ENCODE peak calls at places on chromosomes 2 and 18, in nine cellular contexts. One of them, this sample, is unnamed.

GRCh38 chr2:30920511-30920910 is 113.3 kb upstream of the CAPN13 start:
- DNase-seq in aorta: no peak
- DNase-seq in H7: no peak
- DNase-seq in fibroblast of lung: no peak
- DNase-seq in right lobe of liver: no peak
- DNase-seq in lower lobe of right lung: no peak
- DNase-seq in endothelial cell of umbilical vein: no peak
- DNase-seq in A549: no peak
- DNase-seq in epithelial cell of proximal tubule: no peak
- DNase-seq in this sample: no peak

GRCh38 chr2:109447251-109447661 is 166.5 kb downstream of the SEPTIN10 start:
- DNase-seq in aorta: peak; percentile 41
- DNase-seq in H7: peak; percentile 24
- DNase-seq in fibroblast of lung: peak; percentile 97
- DNase-seq in right lobe of liver: no peak
- DNase-seq in lower lobe of right lung: no peak
- DNase-seq in endothelial cell of umbilical vein: peak; percentile 15
- DNase-seq in A549: no peak
- DNase-seq in epithelial cell of proximal tubule: no peak
- DNase-seq in this sample: no peak

GRCh38 chr2:241863021-241863954 is 4.6 kb upstream of the PDCD1 start:
- DNase-seq in aorta: no peak
- DNase-seq in H7: no peak
- DNase-seq in fibroblast of lung: peak; percentile 25
- DNase-seq in right lobe of liver: no peak
- DNase-seq in lower lobe of right lung: no peak
- DNase-seq in endothelial cell of umbilical vein: no peak
- DNase-seq in A549: no peak
- DNase-seq in epithelial cell of proximal tubule: no peak
- DNase-seq in this sample: no peak

GRCh38 chr18:68172842-68173549 is 541.9 kb downstream of the TMX3 start:
- DNase-seq in aorta: no peak
- DNase-seq in H7: peak; percentile 5
- DNase-seq in fibroblast of lung: no peak
- DNase-seq in right lobe of liver: no peak
- DNase-seq in lower lobe of right lung: no peak
- DNase-seq in endothelial cell of umbilical vein: no peak
- DNase-seq in A549: no peak
- DNase-seq in epithelial cell of proximal tubule: no peak
- DNase-seq in this sample: no peak

GRCh38 chr2:191675807-191676667 is 1.9 kb upstream of the NABP1 start:
- DNase-seq in aorta: peak; percentile 83
- DNase-seq in H7: no peak
- DNase-seq in fibroblast of lung: no peak
- DNase-seq in right lobe of liver: peak; percentile 58
- DNase-seq in lower lobe of right lung: peak; percentile 68
- DNase-seq in endothelial cell of umbilical vein: peak; percentile 37
- DNase-seq in A549: no peak
- DNase-seq in epithelial cell of proximal tubule: no peak
- DNase-seq in this sample: peak; percentile 88

GRCh38 chr2:193276560-193276959 is 1081.8 kb upstream of the TMEFF2 start:
- DNase-seq in aorta: no peak
- DNase-seq in H7: no peak
- DNase-seq in fibroblast of lung: no peak
- DNase-seq in right lobe of liver: peak; percentile 48
- DNase-seq in lower lobe of right lung: no peak
- DNase-seq in endothelial cell of umbilical vein: no peak
- DNase-seq in A549: no peak
- DNase-seq in epithelial cell of proximal tubule: no peak
- DNase-seq in this sample: no peak

GRCh38 chr2:147711031-147711430 is 133.8 kb upstream of the ACVR2A start:
- DNase-seq in aorta: no peak
- DNase-seq in H7: no peak
- DNase-seq in fibroblast of lung: peak; percentile 75
- DNase-seq in right lobe of liver: no peak
- DNase-seq in lower lobe of right lung: no peak
- DNase-seq in endothelial cell of umbilical vein: no peak
- DNase-seq in A549: no peak
- DNase-seq in epithelial cell of proximal tubule: no peak
- DNase-seq in this sample: no peak

GRCh38 chr2:2102870-2103269 is 228.2 kb downstream of the MYT1L start:
- DNase-seq in aorta: no peak
- DNase-seq in H7: no peak
- DNase-seq in fibroblast of lung: no peak
- DNase-seq in right lobe of liver: no peak
- DNase-seq in lower lobe of right lung: no peak
- DNase-seq in endothelial cell of umbilical vein: no peak
- DNase-seq in A549: no peak
- DNase-seq in epithelial cell of proximal tubule: no peak
- DNase-seq in this sample: no peak

GRCh38 chr2:220219371-220219770 is 591.9 kb downstream of the SLC4A3 start:
- DNase-seq in aorta: no peak
- DNase-seq in H7: no peak
- DNase-seq in fibroblast of lung: no peak
- DNase-seq in right lobe of liver: no peak
- DNase-seq in lower lobe of right lung: no peak
- DNase-seq in endothelial cell of umbilical vein: no peak
- DNase-seq in A549: no peak
- DNase-seq in epithelial cell of proximal tubule: no peak
- DNase-seq in this sample: no peak

GRCh38 chr2:145412155-145412554 is 892.2 kb upstream of the ZEB2 start:
- DNase-seq in aorta: no peak
- DNase-seq in H7: no peak
- DNase-seq in fibroblast of lung: no peak
- DNase-seq in right lobe of liver: no peak
- DNase-seq in lower lobe of right lung: no peak
- DNase-seq in endothelial cell of umbilical vein: no peak
- DNase-seq in A549: no peak
- DNase-seq in epithelial cell of proximal tubule: no peak
- DNase-seq in this sample: no peak

GRCh38 chr2:630451-631320 is 46.5 kb downstream of the TMEM18 start:
- DNase-seq in aorta: no peak
- DNase-seq in H7: no peak
- DNase-seq in fibroblast of lung: no peak
- DNase-seq in right lobe of liver: no peak
- DNase-seq in lower lobe of right lung: no peak
- DNase-seq in endothelial cell of umbilical vein: no peak
- DNase-seq in A549: no peak
- DNase-seq in epithelial cell of proximal tubule: no peak
- DNase-seq in this sample: no peak

GRCh38 chr2:17282826-17283225 is 235.4 kb downstream of the RAD51AP2 start:
- DNase-seq in aorta: no peak
- DNase-seq in H7: no peak
- DNase-seq in fibroblast of lung: no peak
- DNase-seq in right lobe of liver: no peak
- DNase-seq in lower lobe of right lung: no peak
- DNase-seq in endothelial cell of umbilical vein: no peak
- DNase-seq in A549: no peak
- DNase-seq in epithelial cell of proximal tubule: no peak
- DNase-seq in this sample: no peak

GRCh38 chr18:903703-904102 is 968 bp upstream of the ADCYAP1 start:
- DNase-seq in aorta: peak; percentile 65
- DNase-seq in H7: peak; percentile 79
- DNase-seq in fibroblast of lung: peak; percentile 49
- DNase-seq in right lobe of liver: no peak
- DNase-seq in lower lobe of right lung: peak; percentile 57
- DNase-seq in endothelial cell of umbilical vein: peak; percentile 42
- DNase-seq in A549: no peak
- DNase-seq in epithelial cell of proximal tubule: no peak
- DNase-seq in this sample: peak; percentile 71

GRCh38 chr2:119184512-119184911 is 26.0 kb upstream of the C1QL2 start:
- DNase-seq in aorta: no peak
- DNase-seq in H7: no peak
- DNase-seq in fibroblast of lung: no peak
- DNase-seq in right lobe of liver: no peak
- DNase-seq in lower lobe of right lung: no peak
- DNase-seq in endothelial cell of umbilical vein: no peak
- DNase-seq in A549: no peak
- DNase-seq in epithelial cell of proximal tubule: no peak
- DNase-seq in this sample: no peak

GRCh38 chr18:67132919-67133318 is 383.6 kb downstream of the DSEL start:
- DNase-seq in aorta: no peak
- DNase-seq in H7: no peak
- DNase-seq in fibroblast of lung: no peak
- DNase-seq in right lobe of liver: no peak
- DNase-seq in lower lobe of right lung: no peak
- DNase-seq in endothelial cell of umbilical vein: no peak
- DNase-seq in A549: no peak
- DNase-seq in epithelial cell of proximal tubule: no peak
- DNase-seq in this sample: no peak

GRCh38 chr18:49162226-49162848 is 211.6 kb upstream of the SMAD7 start:
- DNase-seq in aorta: no peak
- DNase-seq in H7: no peak
- DNase-seq in fibroblast of lung: no peak
- DNase-seq in right lobe of liver: no peak
- DNase-seq in lower lobe of right lung: no peak
- DNase-seq in endothelial cell of umbilical vein: no peak
- DNase-seq in A549: no peak
- DNase-seq in epithelial cell of proximal tubule: no peak
- DNase-seq in this sample: no peak

DNA sequence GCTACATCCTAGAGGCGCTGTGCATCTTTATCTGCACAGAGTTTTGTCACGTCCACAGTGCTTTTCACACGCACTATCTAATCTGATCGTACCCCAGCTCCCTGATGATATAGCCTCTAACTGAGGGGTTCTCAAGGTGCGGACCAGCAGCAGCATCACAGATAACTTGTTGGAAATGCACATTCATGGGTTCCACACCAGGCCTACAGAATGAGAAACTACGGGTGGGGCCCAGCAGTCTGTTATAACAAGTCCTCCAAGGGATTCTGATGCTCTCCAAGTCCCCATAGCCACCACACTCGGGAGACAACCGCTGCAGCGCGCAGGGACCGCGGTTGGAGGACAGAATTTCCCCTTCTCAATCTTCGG is 759 bp upstream of the BZW1 start:
- DNase-seq in aorta: no peak
- DNase-seq in H7: peak; percentile 22
- DNase-seq in fibroblast of lung: no peak
- DNase-seq in right lobe of liver: no peak
- DNase-seq in lower lobe of right lung: no peak
- DNase-seq in endothelial cell of umbilical vein: no peak
- DNase-seq in A549: peak; percentile 19
- DNase-seq in epithelial cell of proximal tubule: no peak
- DNase-seq in this sample: no peak
- H3K4me3 ChIP-seq in aorta: peak overlapping the region; percentile 83
- H3K4me3 ChIP-seq in H7: peak overlapping the region; percentile 43
- H3K4me3 ChIP-seq in fibroblast of lung: peak overlapping the region; percentile 57
- H3K4me3 ChIP-seq in right lobe of liver: peak overlapping the region; percentile 94
- H3K4me3 ChIP-seq in lower lobe of right lung: peak overlapping the region; percentile 86
- H3K4me3 ChIP-seq in endothelial cell of umbilical vein: peak overlapping the region; percentile 65
- H3K4me3 ChIP-seq in A549: peak overlapping the region; percentile 97
- H3K4me3 ChIP-seq in epithelial cell of proximal tubule: peak overlapping the region; percentile 73
- H3K4me3 ChIP-seq in this sample: peak overlapping the region; percentile 48

DNA sequence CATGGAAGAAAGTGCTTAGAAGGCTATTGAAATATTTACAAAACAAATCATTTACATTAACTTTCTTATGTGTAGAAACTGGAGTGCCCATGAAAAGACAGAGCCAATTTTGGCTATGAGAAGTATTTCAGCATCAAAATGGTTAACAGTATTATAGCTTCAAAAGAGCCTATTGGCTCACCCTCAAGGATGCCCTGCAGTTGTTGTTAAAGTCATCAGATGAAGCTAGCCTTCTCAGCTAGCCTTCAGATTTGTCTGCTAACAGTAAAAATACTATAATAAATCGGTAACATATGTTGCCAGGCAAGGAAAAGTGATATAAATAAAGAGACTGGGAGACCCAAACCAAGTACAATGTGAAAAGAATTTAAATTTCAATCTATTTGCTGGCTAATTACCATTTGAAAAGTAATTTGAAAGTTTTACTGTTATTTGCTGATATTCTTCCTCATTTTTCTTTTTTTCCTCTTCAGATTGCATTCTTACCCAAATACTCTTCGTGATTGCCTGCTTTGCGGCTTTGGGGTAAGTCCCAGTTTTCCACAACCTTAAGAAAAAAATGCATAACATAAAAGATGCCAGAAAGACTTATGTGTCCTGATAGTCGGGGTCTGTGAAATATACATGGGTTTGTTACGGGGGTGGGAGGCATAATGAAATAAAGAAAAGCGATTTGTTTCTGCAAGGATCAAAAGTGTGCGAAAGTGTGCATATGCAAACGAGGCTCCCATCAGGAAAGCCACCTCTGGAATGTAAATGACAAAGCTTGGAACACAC is 256.5 kb downstream of the MEIS1 start:
- DNase-seq in aorta: no peak
- DNase-seq in H7: no peak
- DNase-seq in fibroblast of lung: peak; percentile 40
- DNase-seq in right lobe of liver: no peak
- DNase-seq in lower lobe of right lung: no peak
- DNase-seq in endothelial cell of umbilical vein: no peak
- DNase-seq in A549: no peak
- DNase-seq in epithelial cell of proximal tubule: no peak
- DNase-seq in this sample: no peak
- H3K4me3 ChIP-seq in aorta: no peak overlapping the region
- H3K4me3 ChIP-seq in H7: no peak overlapping the region
- H3K4me3 ChIP-seq in fibroblast of lung: no peak overlapping the region
- H3K4me3 ChIP-seq in right lobe of liver: no peak overlapping the region
- H3K4me3 ChIP-seq in lower lobe of right lung: peak overlapping the region; percentile 33
- H3K4me3 ChIP-seq in endothelial cell of umbilical vein: no peak overlapping the region
- H3K4me3 ChIP-seq in A549: no peak overlapping the region
- H3K4me3 ChIP-seq in epithelial cell of proximal tubule: no peak overlapping the region
- H3K4me3 ChIP-seq in this sample: no peak overlapping the region

GRCh38 chr2:180111901-180112300 is 104.8 kb upstream of the CWC22 start:
- DNase-seq in aorta: no peak
- DNase-seq in H7: no peak
- DNase-seq in fibroblast of lung: no peak
- DNase-seq in right lobe of liver: no peak
- DNase-seq in lower lobe of right lung: no peak
- DNase-seq in endothelial cell of umbilical vein: no peak
- DNase-seq in A549: no peak
- DNase-seq in epithelial cell of proximal tubule: no peak
- DNase-seq in this sample: no peak
- H3K4me3 ChIP-seq in aorta: no peak overlapping the region
- H3K4me3 ChIP-seq in H7: no peak overlapping the region
- H3K4me3 ChIP-seq in fibroblast of lung: no peak overlapping the region
- H3K4me3 ChIP-seq in right lobe of liver: no peak overlapping the region
- H3K4me3 ChIP-seq in lower lobe of right lung: no peak overlapping the region
- H3K4me3 ChIP-seq in endothelial cell of umbilical vein: no peak overlapping the region
- H3K4me3 ChIP-seq in A549: no peak overlapping the region
- H3K4me3 ChIP-seq in epithelial cell of proximal tubule: no peak overlapping the region
- H3K4me3 ChIP-seq in this sample: no peak overlapping the region

DNA sequence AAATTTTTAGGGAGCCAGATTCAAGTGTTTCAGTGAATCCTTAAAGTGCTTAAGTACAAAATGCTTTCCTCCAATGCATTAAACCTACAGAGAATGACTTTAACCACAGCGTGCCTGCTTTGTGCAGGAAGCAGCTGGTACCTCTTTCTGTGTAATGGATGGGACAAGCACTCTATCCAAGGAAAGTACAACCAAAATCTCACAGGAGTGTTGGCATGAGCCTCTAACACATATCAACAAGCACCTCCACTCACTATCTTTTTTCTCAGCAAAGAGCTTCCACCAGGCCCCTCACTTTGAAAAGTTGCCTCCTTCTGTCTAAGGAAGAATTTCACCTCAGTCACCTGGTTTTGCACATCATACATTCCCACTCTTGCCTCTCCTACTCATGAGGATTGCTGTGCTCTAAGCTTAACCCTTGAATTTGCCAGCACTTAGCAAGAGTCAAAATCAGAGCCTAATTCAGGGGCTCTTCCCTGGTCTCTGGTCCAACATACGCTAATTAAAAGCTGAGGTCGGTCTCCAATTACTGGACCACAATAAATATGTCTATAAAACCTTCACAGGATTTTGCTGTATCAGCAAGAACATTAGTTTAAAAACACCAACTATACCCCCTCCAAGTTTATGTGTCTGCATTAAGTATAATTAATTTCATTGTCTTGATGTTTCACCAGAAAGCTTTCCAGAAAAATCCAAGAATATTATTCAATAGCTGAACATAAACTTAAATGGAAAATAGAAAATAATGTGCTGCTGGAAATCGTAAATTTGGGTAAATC is 68.9 kb downstream of the ZNF521 start:
- DNase-seq in aorta: no peak
- DNase-seq in H7: no peak
- DNase-seq in fibroblast of lung: no peak
- DNase-seq in right lobe of liver: no peak
- DNase-seq in lower lobe of right lung: no peak
- DNase-seq in endothelial cell of umbilical vein: no peak
- DNase-seq in A549: no peak
- DNase-seq in epithelial cell of proximal tubule: no peak
- DNase-seq in this sample: peak; percentile 12
- H3K4me3 ChIP-seq in aorta: no peak overlapping the region
- H3K4me3 ChIP-seq in H7: no peak overlapping the region
- H3K4me3 ChIP-seq in fibroblast of lung: no peak overlapping the region
- H3K4me3 ChIP-seq in right lobe of liver: no peak overlapping the region
- H3K4me3 ChIP-seq in lower lobe of right lung: no peak overlapping the region
- H3K4me3 ChIP-seq in endothelial cell of umbilical vein: no peak overlapping the region
- H3K4me3 ChIP-seq in A549: no peak overlapping the region
- H3K4me3 ChIP-seq in epithelial cell of proximal tubule: no peak overlapping the region
- H3K4me3 ChIP-seq in this sample: no peak overlapping the region

This sample was measured in Jurkat, Clone E6-1.